ENCODE peak calls at places on chromosomes 2 and 18, in five cellular contexts. G is pancreas, N is progenitor cell of endocrine pancreas, C is heart right ventricle, B is spleen. L is an unnamed sample.

GRCh38 chr2:25036221-25036559 is 5.7 kb upstream of the EFR3B start:
- DNase-seq in N (no peak), G (no peak), C (no peak), B (no peak), L (no peak)

GRCh38 chr2:186459009-186459408 is 27.1 kb upstream of the ZC3H15 start:
- DNase-seq in G (no peak), N (no peak), C (no peak), B (no peak), L (no peak)

GRCh38 chr2:29218071-29218470 is 102.9 kb downstream of the CLIP4 start:
- DNase-seq in C (no peak), N (no peak), B (peak), G (no peak), L (no peak)

GRCh38 chr2:189348369-189348768 is 92.9 kb upstream of the WDR75 start:
- DNase-seq in G (no peak), C (no peak), B (no peak), N (no peak), L (no peak)

GRCh38 chr2:8886197-8886508 is 48.7 kb upstream of the KIDINS220 start:
- DNase-seq in B (no peak), C (no peak), G (no peak), N (no peak), L (no peak)

GRCh38 chr2:21367421-21367820 is 243.7 kb downstream of the TDRD15 start:
- DNase-seq in G (no peak), B (no peak), C (no peak), N (no peak), L (no peak)

GRCh38 chr2:179532890-179533289 is 268.3 kb upstream of the SESTD1 start:
- DNase-seq in C (no peak), G (no peak), N (no peak), B (no peak), L (no peak)

GRCh38 chr2:231936491-231936890 is 10.3 kb upstream of the NPPC start:
- DNase-seq in N (no peak), B (no peak), G (no peak), C (no peak), L (no peak)

GRCh38 chr18:28163201-28163778 is 13.6 kb downstream of the CDH2 start:
- DNase-seq in C (peak), G (no peak), N (no peak), B (no peak), L (no peak)

GRCh38 chr2:122999823-123000222 is 1025.3 kb upstream of the CNTNAP5 start:
- DNase-seq in G (no peak), B (no peak), C (no peak), N (no peak), L (no peak)
- TF ChIP-seq CTCF in G (no peak), B (no peak), C (no peak), N (no peak), L (no peak)

GRCh38 chr2:230864122-230864604 is 579 bp upstream of the ITM2C start:
- DNase-seq in N (no peak), C (no peak), G (no peak), B (no peak), L (no peak)

GRCh38 chr2:230863442-230864121 is 1.2 kb upstream of the ITM2C start:
- DNase-seq in C (no peak), G (no peak), B (no peak), N (no peak), L (no peak)

GRCh38 chr2:230865324-230865765 is 603 bp downstream of the ITM2C start:
- DNase-seq in N (no peak), B (no peak), C (no peak), G (no peak), L (no peak)

GRCh38 chr2:230865766-230866703 is 1.3 kb downstream of the ITM2C start:
- DNase-seq in G (no peak), B (peak), C (no peak), N (no peak), L (peak)

GRCh38 chr2:230864605-230865323 is at the start of gene ITM2C:
- DNase-seq in B (peak), N (peak), G (peak), C (peak), L (peak)
- TF ChIP-seq CTCF in B (peak), N (peak), G (no peak), C (peak), L (peak)

DNA sequence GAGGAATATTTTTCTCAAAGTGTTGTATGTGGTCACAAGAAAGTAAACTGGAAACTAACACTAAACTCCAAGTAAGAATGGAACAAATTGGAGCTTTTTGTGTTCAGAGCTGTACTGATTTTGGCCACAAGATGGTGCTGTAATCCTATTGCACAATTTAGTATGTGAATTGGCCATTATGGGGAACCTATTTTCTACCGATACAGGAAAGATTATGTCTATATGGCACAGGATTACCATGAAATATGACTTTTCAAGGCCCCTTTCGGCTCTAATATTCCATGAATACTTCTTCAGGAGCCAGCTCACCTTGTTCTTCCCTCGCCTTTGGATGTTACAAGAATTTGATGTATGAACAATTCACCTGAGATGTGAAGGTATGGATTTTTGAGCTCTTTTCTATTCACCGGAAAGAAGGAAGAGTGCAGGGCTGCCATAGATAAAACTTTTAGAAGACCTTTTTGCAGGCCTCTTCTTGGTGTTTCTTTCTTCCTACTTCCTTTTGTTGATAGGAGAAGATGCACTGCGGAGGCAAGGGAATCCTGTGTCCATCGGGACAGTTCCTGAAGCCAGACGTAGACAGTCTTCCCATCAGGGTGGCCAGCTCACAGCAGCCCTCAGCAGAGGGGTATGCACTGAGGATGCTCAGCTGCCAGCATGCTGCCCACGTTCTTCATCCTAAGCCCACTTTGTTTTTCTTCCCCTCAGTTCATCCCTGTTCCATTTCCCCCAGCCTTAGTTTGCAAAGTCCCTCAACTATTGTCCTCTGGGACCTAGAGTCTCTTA is 13.3 kb downstream of the MRPL44 start:
- DNase-seq in B (no peak), C (peak), N (peak), G (no peak), L (peak)
- TF ChIP-seq CTCF in B (peak), C (peak), N (peak), G (peak), L (peak)

GRCh38 chr18:36296591-36297418 is 708 bp upstream of the FHOD3 start:
- DNase-seq in N (peak), B (no peak), C (peak), G (peak), L (peak)
- TF ChIP-seq CTCF in N (peak), B (no peak), C (peak), G (no peak), L (peak)